ENCODE peak calls at places on chromosomes 12 and 14, in eight cellular contexts. O, J, A, U, S, T, B and Q are unnamed samples.

GRCh38 chr14:75905505-75905904 is 76.3 kb downstream of the TGFB3 start:
- DNase-seq in O (no peak), J (no peak), A (peak), U (peak), S (peak), T (peak), B (no peak), Q (no peak)

GRCh38 chr12:92593734-92594402 is 108.9 kb upstream of the PLEKHG7 start:
- DNase-seq in O (peak), J (no peak), A (peak), U (peak), S (no peak), T (peak), B (peak), Q (peak)

GRCh38 chr12:59393506-59393905 is 202.3 kb upstream of the SLC16A7 start:
- DNase-seq in O (no peak), J (no peak), A (no peak), U (no peak), S (no peak), T (no peak), B (no peak), Q (no peak)

GRCh38 chr12:92272301-92272964 is 126.8 kb upstream of the BTG1 start:
- DNase-seq in O (no peak), J (no peak), A (no peak), U (no peak), S (no peak), T (no peak), B (no peak), Q (no peak)

GRCh38 chr12:71780207-71780822 is 25.7 kb downstream of the RAB21 start:
- DNase-seq in O (peak), J (no peak), A (peak), U (peak), S (no peak), T (peak), B (peak), Q (no peak)

GRCh38 chr12:56020437-56021189 is at the start of gene IKZF4:
- DNase-seq in O (no peak), J (no peak), A (no peak), U (peak), S (peak), T (peak), B (no peak), Q (no peak)

GRCh38 chr12:110004598-110004997 is 5.4 kb downstream of the ANKRD13A start:
- DNase-seq in O (peak), J (no peak), A (no peak), U (no peak), S (no peak), T (no peak), B (no peak), Q (no peak)

GRCh38 chr12:93660996-93661395 is 16.2 kb upstream of the CRADD start:
- DNase-seq in O (no peak), J (no peak), A (no peak), U (no peak), S (no peak), T (no peak), B (no peak), Q (no peak)

GRCh38 chr12:58176296-58176869 is 235.0 kb downstream of the ATP23 start:
- DNase-seq in O (peak), J (peak), A (peak), U (peak), S (no peak), T (peak), B (no peak), Q (no peak)

GRCh38 chr12:46764005-46764404 is 61.8 kb downstream of the SLC38A4 start:
- DNase-seq in O (no peak), J (no peak), A (no peak), U (no peak), S (no peak), T (no peak), B (no peak), Q (no peak)

GRCh38 chr14:88910386-88910785 is 85.9 kb downstream of the TTC8 start:
- DNase-seq in O (no peak), J (no peak), A (no peak), U (no peak), S (no peak), T (no peak), B (no peak), Q (no peak)

GRCh38 chr12:124750787-124751471 is 112.7 kb downstream of the SCARB1 start:
- DNase-seq in O (no peak), J (no peak), A (no peak), U (no peak), S (no peak), T (no peak), B (no peak), Q (no peak)

GRCh38 chr12:78036889-78037288 is 206.2 kb downstream of the NAV3 start:
- DNase-seq in O (no peak), J (no peak), A (no peak), U (no peak), S (no peak), T (no peak), B (no peak), Q (no peak)

GRCh38 chr12:120462099-120462640 is 7.4 kb downstream of the SRSF9 start:
- DNase-seq in O (no peak), J (no peak), A (no peak), U (no peak), S (no peak), T (no peak), B (no peak), Q (no peak)

GRCh38 chr14:67886221-67886620 is 66.6 kb downstream of the RAD51B start:
- DNase-seq in O (no peak), J (no peak), A (no peak), U (no peak), S (no peak), T (no peak), B (no peak), Q (no peak)

GRCh38 chr14:73712071-73712506 is 2.1 kb downstream of the PNMA1 start:
- DNase-seq in O (no peak), J (no peak), A (peak), U (peak), S (no peak), T (no peak), B (no peak), Q (no peak)

GRCh38 chr12:107131832-107132616 is 38.7 kb upstream of the CRY1 start:
- DNase-seq in O (peak), J (no peak), A (peak), U (peak), S (no peak), T (peak), B (peak), Q (peak)

GRCh38 chr14:31926123-31926522 is 151.0 kb upstream of the ARHGAP5 start:
- DNase-seq in O (peak), J (no peak), A (peak), U (peak), S (no peak), T (peak), B (peak), Q (no peak)

GRCh38 chr14:20384321-20384720 is 29.0 kb downstream of the TEP1 start:
- DNase-seq in O (no peak), J (no peak), A (no peak), U (no peak), S (no peak), T (no peak), B (no peak), Q (no peak)

GRCh38 chr14:20383032-20383431 is 30.3 kb downstream of the TEP1 start:
- DNase-seq in O (no peak), J (no peak), A (no peak), U (no peak), S (no peak), T (no peak), B (no peak), Q (no peak)

GRCh38 chr14:20383636-20384035 is 29.7 kb downstream of the TEP1 start:
- DNase-seq in O (no peak), J (no peak), A (no peak), U (no peak), S (no peak), T (no peak), B (no peak), Q (no peak)

GRCh38 chr14:20386276-20386855 is 26.9 kb downstream of the TEP1 start:
- DNase-seq in O (no peak), J (no peak), A (no peak), U (no peak), S (no peak), T (no peak), B (no peak), Q (no peak)

DNA sequence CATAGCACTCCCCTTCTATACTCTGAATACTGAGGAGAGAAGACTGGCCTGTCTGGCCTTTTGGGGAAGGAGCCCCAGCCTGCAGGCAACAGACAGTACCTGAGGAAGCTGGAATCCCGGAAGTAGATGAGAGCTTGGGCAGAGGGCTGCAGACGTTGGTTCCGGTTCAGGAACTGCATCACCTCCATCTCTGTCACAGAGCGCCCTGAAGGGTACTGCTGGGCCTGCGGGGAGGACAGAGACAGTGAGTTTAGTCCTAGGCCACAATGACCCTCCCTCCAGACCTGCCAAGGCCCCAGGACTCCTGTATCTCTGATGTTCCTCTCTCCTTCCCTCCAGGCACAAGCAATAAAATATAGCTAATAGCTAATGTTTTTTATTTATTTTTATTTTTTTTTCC is 28.4 kb downstream of the TEP1 start:
- DNase-seq in O (no peak), J (no peak), A (no peak), U (no peak), S (no peak), T (no peak), B (no peak), Q (no peak)
- H3K4me3 ChIP-seq in O (no peak), J (no peak), A (no peak), U (no peak), S (no peak), T (no peak), B (no peak), Q (no peak)

GRCh38 chr12:22459872-22460490 is 84.4 kb downstream of the C2CD5 start:
- DNase-seq in O (peak), J (no peak), A (peak), U (peak), S (no peak), T (peak), B (peak), Q (no peak)

GRCh38 chr12:22453511-22453910 is 90.8 kb downstream of the C2CD5 start:
- DNase-seq in O (no peak), J (no peak), A (no peak), U (no peak), S (no peak), T (no peak), B (no peak), Q (no peak)

GRCh38 chr12:22461786-22462185 is 82.6 kb downstream of the C2CD5 start:
- DNase-seq in O (no peak), J (no peak), A (no peak), U (no peak), S (no peak), T (no peak), B (no peak), Q (no peak)

GRCh38 chr12:22458301-22458917 is 85.9 kb downstream of the C2CD5 start:
- DNase-seq in O (no peak), J (no peak), A (no peak), U (no peak), S (no peak), T (no peak), B (no peak), Q (no peak)
- H3K4me3 ChIP-seq in O (no peak), J (no peak), A (no peak), U (no peak), S (no peak), T (no peak), B (no peak), Q (no peak)

DNA sequence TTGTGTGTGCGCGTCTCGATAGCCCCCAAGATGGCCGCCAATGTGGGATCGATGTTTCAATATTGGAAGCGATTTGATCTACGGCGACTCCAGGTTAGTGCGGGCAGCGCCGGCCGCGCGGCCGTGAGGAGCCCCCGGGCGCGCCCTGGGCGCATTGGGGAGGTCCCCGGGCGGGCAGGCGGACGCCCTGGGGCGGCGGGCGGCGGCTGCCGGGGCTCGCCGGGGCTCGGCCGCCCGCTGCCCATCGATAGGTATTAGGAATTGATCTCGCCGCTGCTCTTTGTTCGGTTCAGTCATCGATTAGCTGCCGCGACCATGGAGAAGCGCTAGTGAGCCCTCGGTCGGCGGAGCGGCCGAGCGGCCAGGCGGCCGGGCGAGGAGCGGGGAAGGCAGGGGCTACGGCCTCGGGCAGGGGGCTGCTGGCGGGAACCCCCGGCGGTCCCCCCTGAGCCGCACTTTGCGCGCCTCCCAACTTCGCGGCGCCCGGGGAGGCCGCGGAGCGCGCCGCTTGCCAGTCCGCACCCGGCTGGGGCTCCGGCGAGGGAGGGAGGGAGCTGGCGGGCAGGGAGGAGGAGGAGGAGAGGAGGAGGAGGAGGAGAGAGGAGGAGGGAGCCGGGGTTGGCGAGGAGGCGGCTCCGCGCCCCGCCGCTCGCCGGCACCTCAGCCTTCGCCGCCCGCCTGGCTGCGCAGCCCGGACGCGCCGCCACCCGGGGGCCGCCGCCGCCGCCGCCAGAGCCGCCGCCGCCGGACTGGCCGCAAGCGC is 114.0 kb upstream of the MYL2 start:
- DNase-seq in O (no peak), J (no peak), A (no peak), U (no peak), S (no peak), T (no peak), B (no peak), Q (no peak)
- H3K4me3 ChIP-seq in O (no peak), J (peak), A (no peak), U (peak), S (no peak), T (no peak), B (peak), Q (no peak)

GRCh38 chr14:105492051-105492965 is 1.3 kb downstream of the TEDC1 start:
- DNase-seq in O (no peak), J (peak), A (no peak), U (no peak), S (peak), T (no peak), B (no peak), Q (no peak)
- H3K4me3 ChIP-seq in O (peak), J (no peak), A (peak), U (no peak), S (no peak), T (no peak), B (peak), Q (peak)

GRCh38 chr12:54018608-54018984 is 9.6 kb upstream of the HOXC6 start:
- DNase-seq in O (no peak), J (peak), A (no peak), U (no peak), S (peak), T (no peak), B (no peak), Q (no peak)
- H3K4me3 ChIP-seq in O (peak), J (peak), A (no peak), U (no peak), S (peak), T (no peak), B (peak), Q (peak)

GRCh38 chr12:65832217-65832616 is 7.9 kb downstream of the HMGA2 start:
- DNase-seq in O (no peak), J (no peak), A (peak), U (peak), S (no peak), T (peak), B (no peak), Q (no peak)
- H3K4me3 ChIP-seq in O (no peak), J (no peak), A (no peak), U (no peak), S (no peak), T (no peak), B (no peak), Q (no peak)

GRCh38 chr12:105220929-105221290 is 15.1 kb downstream of the APPL2 start:
- DNase-seq in O (no peak), J (no peak), A (no peak), U (no peak), S (no peak), T (no peak), B (no peak), Q (no peak)

GRCh38 chr12:105218434-105218833 is 17.5 kb downstream of the APPL2 start:
- DNase-seq in O (no peak), J (no peak), A (peak), U (no peak), S (no peak), T (no peak), B (no peak), Q (no peak)

GRCh38 chr12:105219261-105220018 is 16.5 kb downstream of the APPL2 start:
- DNase-seq in O (no peak), J (no peak), A (no peak), U (peak), S (no peak), T (no peak), B (no peak), Q (no peak)

GRCh38 chr12:105221588-105222325 is 14.2 kb downstream of the APPL2 start:
- DNase-seq in O (no peak), J (no peak), A (no peak), U (no peak), S (no peak), T (no peak), B (no peak), Q (no peak)

DNA sequence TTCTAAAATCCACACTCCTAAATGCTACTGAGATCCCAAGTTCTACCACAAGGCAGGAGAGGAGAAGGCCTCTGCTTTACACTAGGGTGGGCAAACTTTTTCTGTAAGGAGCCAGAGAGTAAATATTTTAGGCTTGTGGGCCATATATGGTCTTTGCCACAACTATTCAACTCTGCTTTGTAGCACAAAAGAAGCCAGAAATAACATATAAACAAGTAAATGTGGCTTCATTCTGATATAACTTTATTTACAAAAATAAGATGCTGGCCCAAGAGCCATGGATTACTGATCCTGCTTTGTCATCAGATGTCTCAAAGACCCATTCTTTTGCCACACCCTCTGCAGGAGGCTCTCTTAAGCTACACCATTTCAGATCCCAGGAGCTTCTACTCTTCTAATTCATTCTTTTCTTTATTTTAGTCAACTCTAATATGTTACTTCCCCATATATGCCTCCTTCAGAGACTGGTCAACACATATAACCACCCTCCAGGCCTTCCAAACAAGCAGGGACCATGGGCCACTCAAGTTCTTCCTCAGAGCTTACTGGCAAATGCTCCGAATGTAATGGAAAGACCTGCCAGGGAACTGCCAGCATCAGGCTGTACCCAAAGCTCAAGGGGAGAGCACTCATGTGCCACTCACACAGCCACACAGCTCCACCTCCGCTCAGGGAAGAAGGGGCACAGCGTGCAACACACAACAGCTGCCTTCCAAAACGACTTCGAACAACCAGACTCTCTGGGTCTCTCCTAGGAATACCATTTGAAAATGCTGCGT is 15.6 kb downstream of the APPL2 start:
- DNase-seq in O (no peak), J (no peak), A (no peak), U (no peak), S (no peak), T (no peak), B (no peak), Q (no peak)
- H3K4me3 ChIP-seq in O (no peak), J (no peak), A (no peak), U (no peak), S (no peak), T (no peak), B (no peak), Q (no peak)

DNA sequence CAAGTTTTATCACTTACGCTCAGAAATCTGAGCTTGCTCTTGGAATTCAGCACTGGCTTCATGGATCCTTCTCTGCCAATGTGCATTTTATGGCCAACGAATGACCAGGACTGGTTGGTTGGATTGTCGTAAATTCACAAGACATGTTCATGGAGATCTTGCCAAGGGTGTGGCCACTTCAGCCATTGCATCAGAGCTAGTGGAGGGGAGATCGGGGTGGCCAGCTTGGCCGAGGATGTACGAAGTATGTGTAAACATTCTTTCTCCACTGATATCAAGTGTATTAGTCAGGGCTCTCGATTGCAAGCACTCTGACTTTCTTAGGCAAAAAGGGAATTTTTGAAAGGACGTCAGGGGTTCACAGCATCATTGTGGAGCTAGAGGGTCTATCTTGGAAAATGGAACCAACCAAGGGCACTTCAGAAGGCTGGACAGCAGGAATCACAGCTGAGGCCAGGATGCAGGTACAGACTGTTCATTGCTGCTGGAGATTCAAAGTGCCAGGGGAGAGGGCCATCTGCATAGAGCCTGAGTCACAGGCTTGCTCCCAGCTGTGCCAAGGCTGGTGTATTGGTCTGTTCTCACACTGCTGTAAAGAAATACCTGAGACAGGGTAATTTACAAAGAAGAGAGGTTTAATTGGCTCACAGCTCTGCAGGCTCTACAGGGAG is 32.9 kb upstream of the ADGRD1 start:
- DNase-seq in O (no peak), J (no peak), A (peak), U (peak), S (peak), T (peak), B (no peak), Q (no peak)
- H3K4me3 ChIP-seq in O (no peak), J (no peak), A (no peak), U (no peak), S (no peak), T (no peak), B (no peak), Q (no peak)

DNA sequence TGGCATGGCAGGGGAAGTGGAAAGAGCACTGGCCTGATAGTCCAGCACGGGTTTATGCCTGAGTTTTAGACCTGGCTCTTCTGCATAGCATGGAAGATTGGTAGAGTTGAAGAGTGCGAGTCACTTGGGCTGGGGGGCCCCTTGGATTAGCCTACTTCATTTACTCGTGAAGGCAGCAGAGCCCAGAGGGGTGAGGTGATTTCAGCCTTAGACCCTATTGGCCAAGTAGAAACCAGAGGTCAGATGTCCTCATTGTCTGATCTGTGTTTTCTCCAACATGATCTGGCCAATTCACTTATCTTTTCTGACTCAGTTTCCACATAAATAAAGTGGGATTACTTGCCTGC is 1.9 kb downstream of the PLEKHG3 start:
- DNase-seq in O (no peak), J (no peak), A (no peak), U (no peak), S (no peak), T (no peak), B (no peak), Q (no peak)
- H3K4me3 ChIP-seq in O (no peak), J (peak), A (no peak), U (peak), S (peak), T (peak), B (peak), Q (no peak)